ENCODE peak calls at places on chromosomes 12 and 14, in four cellular contexts. T, N, L and H are unnamed samples.

GRCh38 chr12:109310247-109311125 is 1.4 kb upstream of the FOXN4 start:
- DNase-seq in T (no peak), N (no peak), L (no peak), H (no peak)

GRCh38 chr14:101604228-101604934 is 43.1 kb downstream of the DIO3 start:
- DNase-seq in T (no peak), N (peak), L (no peak), H (peak)

GRCh38 chr14:103121161-103121845 is 2.0 kb upstream of the TNFAIP2 start:
- DNase-seq in T (no peak), L (peak), N (peak), H (peak)

GRCh38 chr14:85088231-85088630 is 441.7 kb upstream of the FLRT2 start:
- DNase-seq in N (no peak), L (no peak), T (peak), H (no peak)

GRCh38 chr14:33567736-33568124 is 383.1 kb downstream of the EGLN3 start:
- DNase-seq in L (no peak), N (no peak), T (no peak), H (no peak)

GRCh38 chr14:73269729-73270651 is 32.7 kb downstream of the PAPLN start:
- DNase-seq in N (peak), T (no peak), L (peak), H (peak)

GRCh38 chr12:4911316-4911994 is 1.8 kb downstream of the KCNA1 start:
- DNase-seq in N (no peak), T (no peak), L (no peak), H (no peak)

GRCh38 chr12:130013771-130014484 is 110.1 kb upstream of the TMEM132D start:
- DNase-seq in L (no peak), T (no peak), N (no peak), H (peak)

GRCh38 chr14:78790262-78790661 is 620.1 kb downstream of the NRXN3 start:
- DNase-seq in L (no peak), N (no peak), T (no peak), H (no peak)

GRCh38 chr14:99001241-99001640 is 270.8 kb downstream of the BCL11B start:
- DNase-seq in L (no peak), N (no peak), T (no peak), H (no peak)

GRCh38 chr12:25152055-25152454 is 42.9 kb downstream of the DNAI7 start:
- DNase-seq in T (no peak), L (no peak), N (no peak), H (no peak)

GRCh38 chr12:88299567-88300101 is 157.5 kb downstream of the TMTC3 start:
- DNase-seq in N (no peak), T (peak), L (no peak), H (no peak)

GRCh38 chr12:52903285-52903854 is 1.5 kb downstream of the KRT8 start:
- DNase-seq in L (peak), N (peak), T (no peak), H (peak)

GRCh38 chr12:86018361-86018760 is 144.3 kb downstream of the NTS start:
- DNase-seq in L (no peak), T (no peak), N (no peak), H (no peak)

GRCh38 chr12:43208627-43209026 is 343.4 kb downstream of the ADAMTS20 start:
- DNase-seq in N (no peak), T (no peak), L (peak), H (no peak)

GRCh38 chr14:66359500-66359899 is 126.7 kb upstream of the CCDC196 start:
- DNase-seq in L (peak), N (no peak), T (no peak), H (no peak)

GRCh38 chr12:14373202-14373601 is 7.7 kb downstream of the ATF7IP start:
- DNase-seq in L (no peak), T (peak), N (no peak), H (no peak)

GRCh38 chr14:64502476-64503183 is 1.0 kb downstream of the ZBTB25 start:
- DNase-seq in L (no peak), T (no peak), N (peak), H (no peak)

GRCh38 chr12:39605996-39606395 is 13.6 kb downstream of the ABCD2 start:
- DNase-seq in L (no peak), N (no peak), T (no peak), H (no peak)

GRCh38 chr12:100460702-100461101 is 13.0 kb upstream of the NR1H4 start:
- DNase-seq in N (peak), L (no peak), T (no peak), H (no peak)

GRCh38 chr12:122844366-122844971 is 9.2 kb downstream of the HIP1R start:
- DNase-seq in L (no peak), T (no peak), N (no peak), H (no peak)

GRCh38 chr12:29431516-29431915 is 50.5 kb upstream of the ERGIC2 start:
- DNase-seq in T (no peak), L (no peak), N (no peak), H (no peak)
- H3K27ac ChIP-seq in T (no peak), L (no peak), N (no peak), H (no peak)

DNA sequence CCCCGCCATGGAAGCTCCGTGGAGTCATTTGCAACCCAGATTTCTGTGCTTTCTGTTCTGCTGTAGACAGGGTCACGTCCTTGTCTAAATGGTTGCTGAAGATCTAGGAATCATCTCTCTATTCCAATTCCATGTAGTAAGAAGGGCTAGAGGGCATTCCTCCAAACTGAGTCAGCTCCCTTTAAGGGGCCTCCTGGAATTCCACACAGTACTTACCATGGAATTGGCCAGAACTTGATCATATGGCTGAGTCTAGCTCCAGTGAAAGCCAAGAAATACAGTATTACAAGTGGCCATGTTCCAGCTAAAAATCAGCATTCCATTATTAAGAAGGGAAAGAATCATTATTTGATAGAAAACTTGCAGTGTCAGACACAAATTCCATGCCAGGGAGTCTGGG is 171.9 kb downstream of the PRKCH start:
- DNase-seq in N (no peak), L (no peak), T (no peak), H (no peak)
- H3K27ac ChIP-seq in N (no peak), L (no peak), T (no peak), H (no peak)

DNA sequence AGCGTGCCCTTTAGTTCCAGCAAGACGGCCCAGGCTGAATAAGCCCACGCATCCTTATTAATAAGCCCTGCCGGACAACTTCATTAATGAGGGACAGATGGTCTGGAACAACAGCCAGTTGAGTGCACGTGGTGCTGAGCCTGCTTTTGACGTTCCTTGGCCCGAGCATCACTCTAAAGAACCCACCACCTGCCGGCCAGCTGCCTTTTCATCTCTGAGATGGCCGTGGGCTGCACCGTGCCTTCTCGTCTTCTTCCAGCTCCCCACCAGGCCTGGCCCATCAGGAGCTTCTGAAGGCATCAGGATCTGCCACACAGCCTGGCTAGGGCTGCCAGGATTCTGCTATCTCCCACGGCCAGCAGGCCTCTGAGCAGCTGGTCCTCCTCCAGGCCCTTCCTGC is 80.0 kb downstream of the AACS start:
- DNase-seq in T (no peak), L (no peak), N (no peak), H (no peak)
- H3K27ac ChIP-seq in T (no peak), L (no peak), N (no peak), H (no peak)

GRCh38 chr12:121789800-121790748 is 3.4 kb downstream of the RHOF start:
- DNase-seq in L (peak), N (no peak), T (no peak), H (peak)

GRCh38 chr12:121786441-121786825 is 7.1 kb downstream of the RHOF start:
- DNase-seq in N (no peak), T (peak), L (no peak), H (no peak)

GRCh38 chr12:121787063-121787774 is 6.3 kb downstream of the RHOF start:
- DNase-seq in L (no peak), T (no peak), N (no peak), H (no peak)

GRCh38 chr12:121789233-121789781 is 4.2 kb downstream of the RHOF start:
- DNase-seq in N (no peak), T (no peak), L (no peak), H (no peak)

DNA sequence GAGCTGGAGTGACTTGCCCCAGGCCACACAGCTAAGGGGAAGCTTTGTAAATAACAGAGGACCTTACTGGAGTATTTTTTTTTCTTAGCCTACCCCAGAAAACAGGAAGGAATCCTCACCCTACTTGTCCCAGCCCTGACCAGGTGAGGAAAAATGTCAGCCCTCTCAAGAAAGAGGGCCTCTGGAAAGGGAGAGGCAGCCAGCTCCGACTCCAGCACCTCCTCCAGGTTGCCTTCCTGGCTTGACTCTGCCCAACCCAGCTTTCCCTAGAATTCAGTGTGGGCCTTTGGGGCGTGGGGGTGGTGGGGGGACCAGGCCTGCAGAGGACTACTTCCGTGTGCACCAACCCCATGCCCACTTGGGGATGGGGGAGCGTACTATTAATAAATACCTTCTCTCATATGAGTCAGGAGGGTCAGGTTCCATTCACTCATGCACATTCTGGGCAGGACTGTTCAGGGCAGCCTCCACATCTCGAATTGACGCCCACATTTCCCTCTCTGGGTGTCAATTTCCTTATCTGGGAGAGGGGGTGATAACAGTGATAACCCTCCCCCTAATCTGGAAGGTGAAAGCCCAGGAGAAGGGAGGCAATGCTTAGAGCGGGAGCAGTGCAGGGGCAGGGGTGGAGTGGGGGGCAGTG is 5.2 kb downstream of the RHOF start:
- DNase-seq in N (no peak), L (no peak), T (no peak), H (no peak)
- H3K27ac ChIP-seq in N (no peak), L (peak), T (no peak), H (peak)

DNA sequence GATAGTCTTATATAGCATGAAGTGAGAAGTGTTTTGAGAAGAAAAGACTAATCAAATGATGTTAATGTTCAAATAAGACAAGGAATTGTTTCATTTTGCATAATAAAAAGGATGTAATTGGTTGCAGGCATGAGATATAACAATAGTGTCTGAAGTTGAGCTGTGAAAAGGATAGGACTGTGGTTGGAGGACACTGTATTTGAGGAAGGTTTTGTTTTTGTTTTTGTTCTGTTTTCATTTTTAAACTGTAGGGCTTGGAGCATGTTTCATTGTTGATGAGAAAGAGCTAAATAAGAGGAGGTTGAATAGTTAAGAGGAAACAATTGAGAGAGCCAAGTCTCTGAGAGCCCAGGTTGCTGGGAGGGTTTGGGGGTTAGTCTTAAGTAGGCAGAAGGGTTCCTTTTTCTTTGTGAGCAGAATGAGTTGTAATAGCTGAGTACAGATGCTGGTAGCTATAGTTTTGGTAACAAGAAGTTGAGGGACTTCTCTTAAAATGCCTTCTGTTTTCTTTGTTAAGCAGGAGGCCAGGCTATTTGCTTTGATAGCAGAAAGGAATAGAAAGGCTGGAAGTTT is 58.4 kb downstream of the CCDC91 start:
- DNase-seq in L (no peak), T (no peak), N (no peak), H (no peak)
- H3K27ac ChIP-seq in L (no peak), T (no peak), N (no peak), H (no peak)

DNA sequence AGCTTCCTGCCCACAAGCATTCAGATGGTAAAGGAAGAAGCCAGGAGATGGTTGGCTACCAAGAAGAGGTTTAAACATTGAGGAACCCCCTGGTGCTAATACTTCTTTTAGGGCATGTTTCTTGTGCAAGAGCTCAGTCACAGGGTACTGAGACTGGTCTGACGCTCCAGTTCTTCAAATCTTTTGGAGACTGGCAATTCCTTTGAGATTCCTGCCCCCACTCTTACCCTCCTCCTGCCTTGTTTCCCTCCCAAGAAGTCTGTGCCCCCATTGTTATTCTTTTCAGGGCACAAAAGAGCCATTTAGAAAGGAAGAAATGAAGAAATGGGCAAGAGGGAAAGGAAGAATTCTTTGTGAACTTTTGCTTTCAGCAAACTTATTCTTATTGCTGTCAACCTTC is 11.8 kb downstream of the A2ML1 start:
- DNase-seq in N (no peak), T (no peak), L (no peak), H (no peak)
- H3K27ac ChIP-seq in N (no peak), T (no peak), L (no peak), H (no peak)

DNA sequence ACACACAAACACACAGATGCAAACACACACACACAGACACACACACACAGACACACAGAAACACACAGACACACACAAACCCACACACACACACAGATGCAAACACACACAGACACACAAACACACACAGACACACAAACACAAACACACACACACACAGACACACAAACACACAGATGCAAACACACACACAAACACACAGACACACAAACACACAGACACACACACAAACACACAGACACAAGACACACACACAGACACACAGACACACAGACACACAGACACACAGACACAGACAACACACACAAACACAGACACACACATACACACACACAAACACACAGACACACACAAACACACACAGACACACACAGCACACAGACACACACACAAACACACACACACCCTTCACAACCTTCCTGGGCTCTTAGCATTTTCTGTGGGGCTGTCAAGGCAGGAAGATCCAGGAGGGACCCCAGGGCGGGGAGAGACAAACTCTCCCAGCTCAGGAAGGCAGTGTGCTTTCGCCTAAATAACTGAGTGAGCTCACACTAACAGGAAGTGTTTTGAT is 24.2 kb upstream of the INF2 start:
- DNase-seq in T (no peak), L (no peak), N (no peak), H (no peak)
- H3K27ac ChIP-seq in T (no peak), L (no peak), N (no peak), H (peak)

GRCh38 chr12:55736780-55737580 is 5.9 kb upstream of the GDF11 start:
- DNase-seq in L (peak), T (peak), N (no peak), H (peak)
- H3K27ac ChIP-seq in L (peak), T (no peak), N (no peak), H (peak)